ENCODE peak calls at places on chromosome 15, in six cellular contexts. T is uterus; M is stimulated activated CD8-positive, alpha-beta memory T cell treated with anti-CD3 and anti-CD28 coated beads, Interleukin-7, amount 100 ng/mL, for 4 hours; Z is activated CD4-positive, alpha-beta T cell treated with anti-CD3 and anti-CD28 coated beads, Interleukin-2, amount 50 U/mL, for 1 hour; S is MM.1S; P is activated T-cell treated with anti-CD3 and anti-CD28 coated beads for 1 hour. B is an unnamed sample.

GRCh38 chr15:81886586-81886985 is 159.2 kb downstream of the MEX3B start:
- DNase-seq in T (no peak), P (no peak), S (no peak), Z (no peak), M (no peak), B (no peak)

GRCh38 chr15:61824291-61824690 is 236.0 kb downstream of the VPS13C start:
- DNase-seq in M (no peak), Z (no peak), S (no peak), T (no peak), P (no peak), B (no peak)

GRCh38 chr15:71677352-71677751 is 133.0 kb upstream of the NR2E3 start:
- DNase-seq in Z (no peak), S (peak; percentile 39), T (no peak), P (no peak), M (no peak), B (no peak)

GRCh38 chr15:90716317-90716975 is 700 bp upstream of the BLM start:
- DNase-seq in P (no peak), S (no peak), T (no peak), Z (no peak), M (no peak), B (peak; percentile 23)

GRCh38 chr15:61051570-61052031 is 177.5 kb downstream of the RORA start:
- DNase-seq in M (no peak), T (peak; percentile 58), P (no peak), S (peak; percentile 56), Z (no peak), B (peak; percentile 70)

GRCh38 chr15:33032053-33032452 is 162.5 kb downstream of the FMN1 start:
- DNase-seq in M (no peak), Z (no peak), P (no peak), S (no peak), T (no peak), B (no peak)

GRCh38 chr15:42737529-42738328 is 801 bp upstream of the CDAN1 start:
- DNase-seq in S (peak; percentile 30), T (no peak), Z (no peak), M (no peak), P (no peak), B (no peak)

GRCh38 chr15:71049706-71050422 is 65.4 kb upstream of the THSD4 start:
- DNase-seq in Z (no peak), M (no peak), T (no peak), S (no peak), P (no peak), B (no peak)

GRCh38 chr15:45161666-45162065 is 26.1 kb downstream of the SHF start:
- DNase-seq in P (no peak), Z (no peak), S (no peak), T (no peak), M (no peak), B (no peak)

GRCh38 chr15:92954578-92954977 is 54.5 kb downstream of the CHD2 start:
- DNase-seq in S (no peak), Z (no peak), P (no peak), M (no peak), T (no peak), B (no peak)

GRCh38 chr15:67998599-67999122 is 55.5 kb upstream of the PIAS1 start:
- DNase-seq in T (no peak), M (no peak), P (no peak), S (no peak), Z (no peak), B (no peak)

GRCh38 chr15:35657679-35658201 is 111.8 kb upstream of the DPH6 start:
- DNase-seq in T (no peak), Z (no peak), S (no peak), M (no peak), P (no peak), B (no peak)

GRCh38 chr15:50182233-50183013 is 427 bp downstream of the SLC27A2 start:
- DNase-seq in M (no peak), S (peak; percentile 68), Z (peak; percentile 27), T (no peak), P (peak; percentile 12), B (peak; percentile 23)

GRCh38 chr15:38781196-38781595 is 216.6 kb upstream of the RASGRP1 start:
- DNase-seq in M (no peak), P (no peak), Z (no peak), T (no peak), S (no peak), B (no peak)

GRCh38 chr15:83207622-83208356 is at the start of gene HDGFL3:
- DNase-seq in P (peak; percentile 6), M (peak; percentile 13), T (peak; percentile 64), S (peak; percentile 24), Z (peak; percentile 8), B (peak; percentile 59)

GRCh38 chr15:51448592-51449494 is 107.4 kb downstream of the GLDN start:
- DNase-seq in P (no peak), M (no peak), T (no peak), Z (no peak), S (no peak), B (no peak)

GRCh38 chr15:88256261-88257230 is at the start of gene NTRK3:
- DNase-seq in M (no peak), S (peak; percentile 47), T (peak; percentile 46), Z (no peak), P (no peak), B (peak; percentile 1)